ENCODE peak calls at places on chromosomes 16 and 17, in seven cellular contexts. One of them, this sample, is unnamed.
A peak's percentile ranks its signal among the peaks of the same experiment; 100 is the strongest.

GRCh38 chr17:55444471-55445441 is 23.1 kb upstream of the MMD start:
- DNase-seq in sigmoid colon: no peak
- DNase-seq in epithelial cell of esophagus: no peak
- DNase-seq in cardiac fibroblast: peak; percentile 60
- DNase-seq in mammary epithelial cell: no peak
- DNase-seq in GM12865: peak; percentile 76
- DNase-seq in fibroblast of the aortic adventitia: no peak
- DNase-seq in this sample: peak; percentile 56

GRCh38 chr16:87411375-87412271 is 19.5 kb downstream of the MAP1LC3B start:
- DNase-seq in sigmoid colon: peak; percentile 61
- DNase-seq in GM12865: no peak
- DNase-seq in mammary epithelial cell: no peak
- DNase-seq in cardiac fibroblast: no peak
- DNase-seq in fibroblast of the aortic adventitia: no peak
- DNase-seq in epithelial cell of esophagus: no peak
- DNase-seq in this sample: no peak

GRCh38 chr17:2170023-2170422 is 115.1 kb downstream of the HIC1 start:
- DNase-seq in epithelial cell of esophagus: peak; percentile 27
- DNase-seq in cardiac fibroblast: no peak
- DNase-seq in GM12865: peak; percentile 69
- DNase-seq in sigmoid colon: peak; percentile 35
- DNase-seq in fibroblast of the aortic adventitia: no peak
- DNase-seq in mammary epithelial cell: no peak
- DNase-seq in this sample: no peak

GRCh38 chr17:73760186-73760758 is 116.0 kb upstream of the SDK2 start:
- DNase-seq in sigmoid colon: no peak
- DNase-seq in mammary epithelial cell: no peak
- DNase-seq in epithelial cell of esophagus: no peak
- DNase-seq in cardiac fibroblast: no peak
- DNase-seq in GM12865: no peak
- DNase-seq in fibroblast of the aortic adventitia: no peak
- DNase-seq in this sample: no peak

GRCh38 chr17:57021226-57021940 is 43.5 kb downstream of the SCPEP1 start:
- DNase-seq in sigmoid colon: no peak
- DNase-seq in cardiac fibroblast: no peak
- DNase-seq in mammary epithelial cell: peak; percentile 23
- DNase-seq in GM12865: no peak
- DNase-seq in fibroblast of the aortic adventitia: no peak
- DNase-seq in epithelial cell of esophagus: peak; percentile 87
- DNase-seq in this sample: no peak

GRCh38 chr17:67441052-67441738 is 64.1 kb downstream of the PITPNC1 start:
- DNase-seq in fibroblast of the aortic adventitia: peak; percentile 42
- DNase-seq in cardiac fibroblast: peak; percentile 52
- DNase-seq in sigmoid colon: no peak
- DNase-seq in epithelial cell of esophagus: peak; percentile 70
- DNase-seq in GM12865: peak; percentile 82
- DNase-seq in mammary epithelial cell: no peak
- DNase-seq in this sample: peak; percentile 72

GRCh38 chr17:46774108-46774737 is 44.3 kb downstream of the WNT3 start:
- DNase-seq in fibroblast of the aortic adventitia: peak; percentile 20
- DNase-seq in mammary epithelial cell: no peak
- DNase-seq in sigmoid colon: peak; percentile 46
- DNase-seq in cardiac fibroblast: no peak
- DNase-seq in GM12865: no peak
- DNase-seq in epithelial cell of esophagus: no peak
- DNase-seq in this sample: no peak

GRCh38 chr17:35214631-35215273 is 20.6 kb upstream of the SLC35G3 start:
- DNase-seq in GM12865: no peak
- DNase-seq in sigmoid colon: no peak
- DNase-seq in epithelial cell of esophagus: no peak
- DNase-seq in cardiac fibroblast: no peak
- DNase-seq in mammary epithelial cell: no peak
- DNase-seq in fibroblast of the aortic adventitia: no peak
- DNase-seq in this sample: no peak

GRCh38 chr16:53989597-53989996 is 285.6 kb downstream of the FTO start:
- DNase-seq in cardiac fibroblast: no peak
- DNase-seq in mammary epithelial cell: no peak
- DNase-seq in epithelial cell of esophagus: no peak
- DNase-seq in GM12865: no peak
- DNase-seq in sigmoid colon: no peak
- DNase-seq in fibroblast of the aortic adventitia: no peak
- DNase-seq in this sample: no peak

GRCh38 chr17:29722411-29723198 is 99.9 kb upstream of the CORO6 start:
- DNase-seq in fibroblast of the aortic adventitia: peak; percentile 92
- DNase-seq in mammary epithelial cell: no peak
- DNase-seq in sigmoid colon: peak; percentile 78
- DNase-seq in cardiac fibroblast: peak; percentile 97
- DNase-seq in epithelial cell of esophagus: peak; percentile 51
- DNase-seq in GM12865: peak; percentile 94
- DNase-seq in this sample: peak; percentile 97

GRCh38 chr16:75483222-75483621 is 12.0 kb downstream of the CHST6 start:
- DNase-seq in GM12865: no peak
- DNase-seq in epithelial cell of esophagus: peak; percentile 99
- DNase-seq in sigmoid colon: no peak
- DNase-seq in fibroblast of the aortic adventitia: no peak
- DNase-seq in cardiac fibroblast: no peak
- DNase-seq in mammary epithelial cell: peak; percentile 97
- DNase-seq in this sample: no peak

DNA sequence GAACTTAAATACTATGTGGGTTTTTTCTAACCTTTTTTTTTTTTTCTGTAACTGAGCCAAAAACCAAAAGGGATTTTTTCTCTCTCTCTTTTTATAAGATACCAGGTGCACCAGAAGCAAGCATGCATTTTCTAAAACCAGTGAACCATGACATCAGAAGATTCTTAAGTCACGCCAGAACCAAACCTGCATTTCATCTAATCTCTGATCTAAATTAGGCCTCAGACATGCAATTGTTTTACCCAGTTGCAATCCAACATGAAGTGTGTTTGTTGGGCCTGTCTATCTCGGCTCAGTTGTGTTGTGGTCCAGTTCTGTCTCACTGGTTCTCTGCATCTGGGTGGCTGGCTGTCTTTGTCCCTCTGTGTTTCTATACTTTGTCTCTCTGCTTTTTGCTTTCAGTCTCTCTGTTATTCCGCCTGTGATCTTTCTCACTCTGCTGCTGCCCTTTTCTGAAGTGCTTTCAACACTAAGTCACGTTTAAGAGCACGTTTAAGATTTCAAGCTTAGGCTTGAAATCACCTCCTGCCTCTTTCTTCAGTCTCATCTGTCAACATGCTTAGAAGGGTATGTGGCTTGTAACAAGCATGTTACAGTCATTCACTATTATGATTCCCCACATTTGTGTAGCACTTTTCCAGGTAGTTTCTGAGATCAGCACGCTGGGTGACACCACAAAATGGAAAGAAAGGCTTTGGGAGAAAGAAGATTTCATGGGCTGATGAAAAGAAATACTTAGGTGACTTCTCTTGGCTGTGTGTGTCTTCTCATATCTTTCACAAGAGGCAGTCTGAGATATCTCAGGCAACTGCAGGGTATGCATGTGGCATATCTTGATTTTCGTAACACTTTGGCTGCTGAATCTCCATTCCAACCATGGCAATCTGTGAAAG is 488.9 kb downstream of the SHISA9 start:
- DNase-seq in sigmoid colon: no peak
- DNase-seq in GM12865: peak; percentile 88
- DNase-seq in fibroblast of the aortic adventitia: no peak
- DNase-seq in mammary epithelial cell: no peak
- DNase-seq in epithelial cell of esophagus: no peak
- DNase-seq in cardiac fibroblast: no peak
- DNase-seq in this sample: no peak
- H3K4me3 ChIP-seq in sigmoid colon: no peak overlapping the region
- H3K4me3 ChIP-seq in GM12865: peak overlapping the region; percentile 30
- H3K4me3 ChIP-seq in fibroblast of the aortic adventitia: no peak overlapping the region
- H3K4me3 ChIP-seq in mammary epithelial cell: no peak overlapping the region
- H3K4me3 ChIP-seq in epithelial cell of esophagus: no peak overlapping the region
- H3K4me3 ChIP-seq in cardiac fibroblast: no peak overlapping the region
- H3K4me3 ChIP-seq in this sample: no peak overlapping the region

DNA sequence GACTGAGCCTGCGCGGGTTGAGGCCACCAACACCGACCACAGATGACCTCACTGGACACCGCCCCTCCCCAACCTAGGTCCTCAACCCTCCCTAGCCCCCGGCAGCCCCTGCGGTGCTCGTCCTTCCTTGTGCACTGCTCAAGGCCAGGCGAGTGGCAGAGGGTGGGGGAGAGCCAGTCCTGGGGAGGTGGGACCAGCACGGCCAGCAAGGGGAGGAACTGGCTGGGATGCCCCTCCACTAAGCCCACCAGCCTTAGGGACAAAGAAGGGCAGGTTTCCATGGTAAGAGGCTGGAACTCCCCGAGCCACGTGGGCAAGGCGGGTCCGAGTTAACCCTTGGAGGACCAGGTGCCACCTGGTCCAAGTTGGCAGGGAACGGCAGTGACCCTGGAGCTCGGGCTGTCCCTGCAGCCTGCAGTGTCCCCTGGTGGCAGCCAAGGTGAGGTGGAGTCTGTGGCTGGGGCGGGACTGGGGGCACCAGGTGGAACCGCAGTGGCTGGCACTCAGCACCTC is 9.2 kb downstream of the FSCN2 start:
- DNase-seq in cardiac fibroblast: no peak
- DNase-seq in mammary epithelial cell: no peak
- DNase-seq in sigmoid colon: no peak
- DNase-seq in epithelial cell of esophagus: no peak
- DNase-seq in GM12865: peak; percentile 58
- DNase-seq in fibroblast of the aortic adventitia: no peak
- DNase-seq in this sample: no peak
- TF ChIP-seq CTCF in cardiac fibroblast: peak; percentile 60
- TF ChIP-seq CTCF in mammary epithelial cell: peak; percentile 17
- TF ChIP-seq CTCF in sigmoid colon: peak; percentile 18
- TF ChIP-seq CTCF in epithelial cell of esophagus: peak; percentile 60
- TF ChIP-seq CTCF in GM12865: peak; percentile 71
- TF ChIP-seq CTCF in fibroblast of the aortic adventitia: peak; percentile 56
- TF ChIP-seq CTCF in this sample: peak; percentile 55

GRCh38 chr16:71460246-71460645 is 1.8 kb downstream of the ZNF23 start:
- DNase-seq in mammary epithelial cell: peak; percentile 25
- DNase-seq in fibroblast of the aortic adventitia: peak; percentile 81
- DNase-seq in epithelial cell of esophagus: peak; percentile 61
- DNase-seq in cardiac fibroblast: peak; percentile 72
- DNase-seq in GM12865: no peak
- DNase-seq in sigmoid colon: no peak
- DNase-seq in this sample: peak; percentile 89
- H3K4me3 ChIP-seq in mammary epithelial cell: peak overlapping the region; percentile 94
- H3K4me3 ChIP-seq in fibroblast of the aortic adventitia: no peak overlapping the region
- H3K4me3 ChIP-seq in epithelial cell of esophagus: no peak overlapping the region
- H3K4me3 ChIP-seq in cardiac fibroblast: peak overlapping the region; percentile 99
- H3K4me3 ChIP-seq in GM12865: no peak overlapping the region
- H3K4me3 ChIP-seq in sigmoid colon: no peak overlapping the region
- H3K4me3 ChIP-seq in this sample: peak overlapping the region; percentile 98

DNA sequence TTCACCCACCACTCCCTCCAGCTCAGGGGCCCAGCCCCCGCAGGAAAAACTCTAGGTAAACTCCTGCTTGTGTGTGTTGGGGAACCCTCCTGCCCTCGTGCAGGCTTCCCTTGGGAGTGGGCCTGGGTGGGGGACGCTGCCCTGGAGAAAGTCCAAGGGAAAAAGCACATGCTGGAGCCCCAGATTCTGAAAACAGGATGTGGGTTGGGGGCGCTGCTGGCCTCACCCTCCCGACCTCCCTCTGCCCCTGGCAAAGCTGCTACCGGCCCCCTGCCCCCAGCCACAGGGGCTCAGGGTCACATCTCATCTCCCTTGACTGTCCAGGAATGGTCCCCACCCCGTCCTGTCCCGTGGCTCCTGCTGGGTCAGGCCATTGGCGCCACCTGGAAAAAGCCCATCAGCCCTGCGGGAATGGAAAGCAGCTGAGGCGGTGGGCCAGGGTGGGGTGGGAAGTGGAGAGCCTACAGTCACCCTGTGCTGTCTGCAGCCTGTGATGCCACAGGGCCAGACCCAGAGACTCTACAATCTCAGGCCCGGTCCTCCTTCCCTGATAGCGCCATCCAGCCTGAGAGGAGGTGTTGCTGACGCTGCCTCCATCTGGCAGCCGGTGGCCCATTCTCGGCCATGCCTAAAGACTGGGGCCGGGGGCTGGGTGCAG is 2.5 kb upstream of the GJD3 start:
- DNase-seq in epithelial cell of esophagus: no peak
- DNase-seq in mammary epithelial cell: no peak
- DNase-seq in sigmoid colon: peak; percentile 54
- DNase-seq in GM12865: no peak
- DNase-seq in fibroblast of the aortic adventitia: no peak
- DNase-seq in cardiac fibroblast: no peak
- DNase-seq in this sample: no peak
- TF ChIP-seq CTCF in epithelial cell of esophagus: no peak
- TF ChIP-seq CTCF in mammary epithelial cell: no peak
- TF ChIP-seq CTCF in sigmoid colon: no peak
- TF ChIP-seq CTCF in GM12865: no peak
- TF ChIP-seq CTCF in fibroblast of the aortic adventitia: no peak
- TF ChIP-seq CTCF in cardiac fibroblast: no peak
- TF ChIP-seq CTCF in this sample: no peak

DNA sequence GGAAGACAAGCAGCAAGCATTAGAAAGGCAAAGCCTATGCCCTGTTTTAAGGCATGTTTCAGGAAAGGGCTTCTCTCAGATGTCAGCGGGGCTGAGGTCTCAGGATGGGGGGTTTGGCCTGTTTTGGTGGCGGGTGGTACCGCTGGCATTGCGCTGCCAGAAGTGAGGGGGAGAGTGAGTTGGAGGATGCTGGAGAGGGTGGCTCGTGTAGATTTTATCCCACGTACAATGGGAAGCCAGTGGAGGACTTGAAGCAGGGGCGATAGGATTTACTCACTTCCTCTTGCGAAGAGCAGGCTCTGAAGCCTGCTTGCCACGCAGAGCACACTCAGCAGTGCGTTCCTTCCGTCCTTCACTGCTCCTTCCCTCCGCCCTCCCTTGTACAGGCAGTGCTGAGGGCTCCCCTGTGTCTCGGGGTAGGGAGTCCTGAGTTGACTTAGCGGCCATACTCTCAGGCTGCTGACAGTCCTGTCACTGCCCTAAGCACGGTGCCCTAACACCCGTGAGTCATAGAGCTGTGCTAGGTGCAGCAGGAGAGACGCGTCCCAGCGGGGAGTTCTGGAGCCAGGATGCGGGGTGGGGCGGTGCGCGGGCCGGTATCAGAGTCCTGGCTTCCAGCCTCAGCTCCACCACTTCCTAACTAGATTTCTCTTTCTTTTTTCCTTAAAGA is 113.1 kb downstream of the SNX29 start:
- DNase-seq in cardiac fibroblast: peak; percentile 73
- DNase-seq in fibroblast of the aortic adventitia: peak; percentile 69
- DNase-seq in sigmoid colon: peak; percentile 67
- DNase-seq in mammary epithelial cell: no peak
- DNase-seq in GM12865: no peak
- DNase-seq in epithelial cell of esophagus: peak; percentile 62
- DNase-seq in this sample: peak; percentile 58
- H3K4me3 ChIP-seq in cardiac fibroblast: peak overlapping the region; percentile 11
- H3K4me3 ChIP-seq in fibroblast of the aortic adventitia: peak overlapping the region; percentile 48
- H3K4me3 ChIP-seq in sigmoid colon: peak overlapping the region; percentile 2
- H3K4me3 ChIP-seq in mammary epithelial cell: no peak overlapping the region
- H3K4me3 ChIP-seq in GM12865: no peak overlapping the region
- H3K4me3 ChIP-seq in epithelial cell of esophagus: no peak overlapping the region
- H3K4me3 ChIP-seq in this sample: peak overlapping the region; percentile 29

This sample was measured in fibroblast of villous mesenchyme.